ENCODE peak calls at places on chromosomes 7 and 10, in eight cellular contexts. K is HuH-7.5; G is naive thymus-derived CD4-positive, alpha-beta T cell; D is activated CD8-positive, alpha-beta memory T cell treated with anti-CD3 and anti-CD28 coated beads for 4 hours; I is prostate gland; O is esophagus muscularis mucosa; M is tibial artery; Y is stimulated activated CD8-positive, alpha-beta memory T cell treated with anti-CD3 and anti-CD28 coated beads, Interleukin-2, amount 100 ng/mL, for 48 hours. J is an unnamed sample.

GRCh38 chr10:72107325-72108003 is 19.1 kb upstream of the SPOCK2 start:
- DNase-seq in K (no peak), G (peak), D (no peak), I (no peak), O (no peak), M (no peak), Y (no peak), J (no peak)

GRCh38 chr7:133095119-133095671 is 13.3 kb upstream of the CHCHD3 start:
- DNase-seq in K (no peak), G (no peak), D (no peak), I (no peak), O (no peak), M (no peak), Y (no peak), J (no peak)

GRCh38 chr10:80104066-80104926 is 25.8 kb downstream of the TMEM254 start:
- DNase-seq in K (no peak), G (peak), D (no peak), I (no peak), O (no peak), M (no peak), Y (no peak), J (no peak)

GRCh38 chr7:151754142-151754590 is 122.7 kb downstream of the PRKAG2 start:
- DNase-seq in K (peak), G (no peak), D (no peak), I (peak), O (no peak), M (peak), Y (no peak), J (peak)

GRCh38 chr7:17054836-17055235 is 173.1 kb upstream of the AGR3 start:
- DNase-seq in K (no peak), G (no peak), D (no peak), I (no peak), O (no peak), M (no peak), Y (no peak), J (no peak)

GRCh38 chr7:7335215-7335614 is 152.9 kb downstream of the C1GALT1 start:
- DNase-seq in K (no peak), G (no peak), D (no peak), I (no peak), O (no peak), M (no peak), Y (no peak), J (no peak)

GRCh38 chr7:99090811-99091582 is 52.9 kb downstream of the SMURF1 start:
- DNase-seq in K (no peak), G (no peak), D (no peak), I (no peak), O (peak), M (no peak), Y (no peak), J (no peak)

GRCh38 chr10:30000802-30001571 is 58.4 kb downstream of the JCAD start:
- DNase-seq in K (no peak), G (no peak), D (no peak), I (peak), O (peak), M (peak), Y (no peak), J (no peak)

GRCh38 chr10:109861051-109861450 is 62.3 kb downstream of the XPNPEP1 start:
- DNase-seq in K (no peak), G (no peak), D (no peak), I (no peak), O (no peak), M (no peak), Y (no peak), J (no peak)

J was measured in nephron progenitor cell.